ENCODE peak calls at places on chromosomes 16 and 17, in nine cellular contexts. Z is K562, V is HepG2, J is transverse colon, X is sigmoid colon, W is upper lobe of left lung, M is SK-N-SH, H is H1, I is esophagus muscularis mucosa. K is an unnamed sample.

GRCh38 chr16:6891486-6891885 is 441.2 kb upstream of the RBFOX1 start:
- DNase-seq in I (peak), W (no peak), M (no peak), J (no peak), X (no peak), H (no peak), V (no peak), Z (no peak), K (no peak)

GRCh38 chr17:45973099-45973838 is 25.8 kb upstream of the STH start:
- DNase-seq in H (no peak), X (peak), Z (no peak), J (peak), I (no peak), W (no peak), M (no peak), V (no peak), K (peak)

GRCh38 chr16:8848939-8849391 is 19.8 kb downstream of the CARHSP1 start:
- DNase-seq in M (peak), H (no peak), J (no peak), I (no peak), X (peak), W (no peak), V (no peak), Z (no peak), K (no peak)

GRCh38 chr16:6656760-6657159 is 675.9 kb upstream of the RBFOX1 start:
- DNase-seq in J (no peak), V (no peak), X (no peak), H (no peak), I (no peak), M (no peak), Z (no peak), W (no peak), K (no peak)

GRCh38 chr17:53516643-53517042 is 306.1 kb upstream of the KIF2B start:
- DNase-seq in X (no peak), I (no peak), Z (no peak), J (no peak), W (no peak), V (no peak), M (no peak), H (no peak), K (no peak)

GRCh38 chr16:69563605-69564580 is 1.9 kb upstream of the NFAT5 start:
- DNase-seq in I (no peak), V (peak), H (no peak), X (no peak), J (no peak), Z (no peak), M (no peak), W (no peak), K (no peak)

GRCh38 chr17:63445571-63446217 is 412 bp downstream of the CYB561 start:
- DNase-seq in X (no peak), V (no peak), J (peak), H (no peak), W (peak), I (no peak), M (peak), Z (no peak), K (peak)

GRCh38 chr16:86396318-86396882 is 113.9 kb upstream of the FOXF1 start:
- DNase-seq in X (peak), J (peak), M (no peak), H (no peak), Z (no peak), W (no peak), V (no peak), I (no peak), K (no peak)

GRCh38 chr17:10166181-10166935 is 32.0 kb downstream of the GAS7 start:
- DNase-seq in Z (no peak), X (no peak), W (no peak), M (no peak), J (no peak), H (no peak), V (no peak), I (no peak), K (no peak)

GRCh38 chr16:89040861-89041570 is 52.6 kb upstream of the ACSF3 start:
- DNase-seq in W (peak), I (no peak), J (no peak), X (no peak), M (no peak), Z (no peak), H (no peak), V (no peak), K (no peak)

GRCh38 chr16:25006504-25007055 is 8.6 kb downstream of the ARHGAP17 start:
- DNase-seq in H (no peak), W (no peak), M (peak), I (no peak), J (peak), Z (no peak), V (peak), X (no peak), K (no peak)

GRCh38 chr17:35695613-35696012 is 35.8 kb upstream of the RASL10B start:
- DNase-seq in W (no peak), I (no peak), H (no peak), Z (no peak), V (no peak), X (no peak), M (no peak), J (no peak), K (no peak)

GRCh38 chr16:84694980-84695379 is 4.8 kb upstream of the USP10 start:
- DNase-seq in H (no peak), J (no peak), X (no peak), W (no peak), V (no peak), Z (no peak), I (no peak), M (no peak), K (no peak)

GRCh38 chr16:89193576-89194293 is 6.6 kb downstream of the SLC22A31 start:
- DNase-seq in W (peak), X (no peak), H (no peak), I (no peak), Z (no peak), M (peak), J (no peak), V (no peak), K (no peak)

GRCh38 chr16:75614247-75614897 is 8.7 kb downstream of the ADAT1 start:
- DNase-seq in M (no peak), J (no peak), V (no peak), Z (no peak), X (no peak), I (no peak), W (no peak), H (no peak), K (no peak)

GRCh38 chr16:73214825-73215481 is 167.0 kb upstream of the ZFHX3 start:
- DNase-seq in W (no peak), V (no peak), H (no peak), Z (no peak), X (no peak), I (no peak), M (no peak), J (no peak), K (no peak)

GRCh38 chr16:66525396-66526180 is 24.3 kb downstream of the TK2 start:
- DNase-seq in Z (no peak), X (no peak), H (no peak), W (no peak), J (no peak), M (no peak), I (no peak), V (no peak), K (no peak)

GRCh38 chr17:728911-729310 is 3.5 kb upstream of the TLCD3A start:
- DNase-seq in Z (no peak), J (no peak), X (no peak), I (no peak), H (no peak), M (no peak), W (no peak), V (no peak), K (peak)

GRCh38 chr16:11615756-11616447 is 29.2 kb upstream of the LITAF start:
- DNase-seq in M (no peak), J (no peak), H (peak), Z (no peak), I (no peak), W (no peak), V (peak), X (no peak), K (no peak)

GRCh38 chr16:71923941-71924690 is 28.8 kb downstream of the IST1 start:
- DNase-seq in V (no peak), M (no peak), Z (no peak), I (no peak), X (no peak), J (no peak), W (no peak), H (no peak), K (no peak)

GRCh38 chr17:732788-733720 is 658 bp downstream of the TLCD3A start:
- DNase-seq in V (no peak), H (no peak), X (peak), M (peak), Z (no peak), I (no peak), J (peak), W (no peak), K (peak)

GRCh38 chr17:45815752-45816151 is 28.9 kb upstream of the SPPL2C start:
- DNase-seq in H (no peak), M (no peak), J (no peak), V (peak), W (no peak), I (no peak), X (no peak), Z (no peak), K (no peak)

DNA sequence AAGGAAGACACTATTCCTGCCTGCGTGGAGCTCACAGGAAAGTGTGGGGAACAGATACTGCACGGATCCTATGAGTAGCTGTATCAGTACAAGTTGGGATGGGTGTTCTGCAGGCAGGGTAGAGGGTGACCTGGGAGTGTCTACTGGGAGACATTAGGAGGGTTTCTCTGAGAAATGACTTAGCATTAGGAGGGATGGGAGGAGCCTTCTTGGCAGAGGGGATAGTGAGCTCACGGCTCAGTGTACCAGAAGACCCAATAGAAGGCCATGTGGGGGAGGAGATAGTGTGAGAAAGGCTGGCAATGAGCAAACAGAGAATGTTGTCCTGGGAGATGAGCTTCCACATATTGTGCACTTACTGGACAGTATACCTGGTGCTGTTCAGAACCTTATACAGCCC is 109.1 kb downstream of the MSI2 start:
- DNase-seq in V (peak), W (no peak), M (no peak), X (no peak), I (no peak), H (no peak), Z (peak), J (no peak), K (no peak)
- TF ChIP-seq EP300 in V (no peak), W (no peak), M (no peak), X (no peak), I (no peak), H (no peak), Z (peak), J (no peak), K (no peak)

DNA sequence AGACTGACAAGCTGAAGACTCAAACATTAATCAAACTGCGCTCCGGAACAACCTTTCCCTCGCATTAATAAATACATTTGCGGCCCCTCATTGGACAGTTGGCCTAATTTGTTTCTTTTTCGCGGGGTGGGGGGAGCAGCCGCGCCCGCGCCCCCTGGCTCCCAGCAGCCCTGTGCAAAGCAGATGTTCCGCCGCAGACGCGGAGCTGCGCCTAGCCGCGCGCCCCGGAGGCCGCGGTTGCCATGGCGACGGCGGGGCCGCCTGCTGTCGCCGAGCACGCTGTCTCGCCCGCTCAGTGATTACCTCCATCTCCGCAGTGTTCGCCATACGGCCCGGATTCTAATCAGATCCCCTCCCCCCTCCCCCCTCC is 25.5 kb downstream of the COPZ2 start:
- DNase-seq in V (no peak), X (no peak), I (no peak), W (peak), M (peak), Z (peak), H (no peak), J (peak), K (peak)
- TF ChIP-seq POLR2AphosphoS5 in V (no peak), X (no peak), I (no peak), W (no peak), M (no peak), Z (no peak), H (no peak), J (no peak), K (no peak)

GRCh38 chr17:28199728-28200127 is 119.3 kb upstream of the TMEM97 start:
- DNase-seq in X (no peak), H (no peak), I (no peak), J (no peak), V (no peak), W (no peak), Z (no peak), M (no peak), K (no peak)
- TF ChIP-seq EP300 in X (no peak), H (no peak), I (no peak), J (no peak), V (no peak), W (no peak), Z (no peak), M (no peak), K (no peak)

GRCh38 chr17:44795421-44795820 is 34.7 kb downstream of the GJC1 start:
- DNase-seq in Z (no peak), H (no peak), V (no peak), M (no peak), X (no peak), W (no peak), I (no peak), J (no peak), K (no peak)

GRCh38 chr17:44796731-44797130 is 33.4 kb downstream of the GJC1 start:
- DNase-seq in Z (no peak), X (no peak), V (no peak), J (no peak), W (no peak), M (no peak), I (no peak), H (no peak), K (no peak)

GRCh38 chr17:44793885-44794698 is 35.3 kb downstream of the ADAM11 start:
- DNase-seq in M (no peak), I (no peak), W (no peak), X (peak), Z (no peak), H (no peak), J (no peak), V (no peak), K (no peak)

GRCh38 chr17:44794699-44795413 is 35.2 kb downstream of the GJC1 start:
- DNase-seq in W (no peak), J (no peak), M (no peak), X (peak), I (no peak), Z (peak), V (no peak), H (no peak), K (no peak)

GRCh38 chr17:44795928-44796327 is 34.2 kb downstream of the GJC1 start:
- DNase-seq in V (no peak), I (no peak), M (no peak), J (no peak), X (no peak), W (peak), Z (no peak), H (no peak), K (no peak)
- TF ChIP-seq POLR2AphosphoS5 in V (no peak), I (no peak), M (no peak), J (no peak), X (no peak), W (no peak), Z (no peak), H (no peak), K (no peak)

DNA sequence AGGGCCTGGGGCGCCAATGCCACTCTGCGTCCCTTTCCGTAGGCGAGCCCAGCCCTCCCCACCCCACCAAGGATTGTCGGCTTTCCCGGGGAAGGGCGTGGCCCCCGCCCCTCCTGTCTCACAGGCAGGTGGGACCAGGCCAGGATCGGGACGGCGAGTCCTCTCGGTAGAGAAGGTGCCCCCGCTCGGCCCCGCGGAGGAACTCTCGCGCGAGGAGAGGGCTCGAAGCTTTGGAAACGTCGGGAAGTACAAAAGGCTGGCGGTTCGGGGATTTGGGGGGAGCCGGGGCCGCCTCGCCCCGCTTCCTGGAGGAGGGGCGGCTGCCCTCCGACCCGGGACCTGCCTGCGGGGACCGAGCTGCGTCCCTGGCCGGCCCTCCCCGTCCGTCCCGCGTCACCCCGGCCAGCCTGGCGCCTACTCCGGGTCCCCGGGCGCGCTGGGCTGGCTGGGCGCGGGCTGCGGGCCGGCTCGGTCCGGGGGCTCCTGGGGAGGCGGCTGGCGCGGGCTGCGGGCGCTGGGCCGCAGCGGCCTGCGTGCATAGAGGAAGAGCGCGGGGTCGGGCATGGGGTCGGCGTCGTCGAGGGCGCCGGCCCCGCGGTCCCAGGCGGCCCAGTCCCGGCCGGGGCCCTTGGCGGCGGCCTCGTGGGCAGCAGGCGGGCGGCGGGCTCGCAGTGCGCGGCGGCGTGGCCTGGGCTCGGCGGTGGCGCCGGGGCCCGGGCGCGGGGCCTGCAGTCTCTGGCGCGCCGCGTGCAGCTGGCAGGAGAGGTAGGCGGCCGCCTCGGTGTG is 12.6 kb upstream of the CLUH start:
- DNase-seq in V (no peak), Z (peak), X (no peak), W (peak), H (peak), J (peak), I (no peak), M (peak), K (no peak)
- TF ChIP-seq EP300 in V (no peak), Z (no peak), X (no peak), W (no peak), H (no peak), J (no peak), I (no peak), M (no peak), K (no peak)